ENCODE peak calls at places on chromosomes 11 and 22, in ten cellular contexts. One of them, this sample, is unnamed.

GRCh38 chr11:47179655-47179991 is 2.9 kb upstream of the ARFGAP2 start:
- DNase-seq in epithelial cell of esophagus: peak
- DNase-seq in lower lobe of right lung: no peak
- DNase-seq in CD8-positive, alpha-beta T cell: no peak
- DNase-seq in heart left ventricle: peak
- DNase-seq in IMR-90: peak
- DNase-seq in body of pancreas: no peak
- DNase-seq in cardiac fibroblast: peak
- DNase-seq in AG10803: peak
- DNase-seq in stomach: peak
- DNase-seq in this sample: no peak

GRCh38 chr11:114265084-114265878 is 30.9 kb upstream of the NNMT start:
- DNase-seq in cardiac fibroblast: no peak
- DNase-seq in IMR-90: no peak
- DNase-seq in AG10803: no peak
- DNase-seq in CD8-positive, alpha-beta T cell: no peak
- DNase-seq in heart left ventricle: no peak
- DNase-seq in epithelial cell of esophagus: no peak
- DNase-seq in lower lobe of right lung: no peak
- DNase-seq in body of pancreas: no peak
- DNase-seq in stomach: no peak
- DNase-seq in this sample: no peak

GRCh38 chr11:35418847-35419712 is at the start of gene SLC1A2:
- DNase-seq in heart left ventricle: peak
- DNase-seq in cardiac fibroblast: peak
- DNase-seq in AG10803: peak
- DNase-seq in lower lobe of right lung: peak
- DNase-seq in IMR-90: peak
- DNase-seq in body of pancreas: no peak
- DNase-seq in stomach: no peak
- DNase-seq in epithelial cell of esophagus: peak
- DNase-seq in CD8-positive, alpha-beta T cell: no peak
- DNase-seq in this sample: no peak

GRCh38 chr11:114291381-114291780 is 4.8 kb upstream of the NNMT start:
- DNase-seq in stomach: no peak
- DNase-seq in heart left ventricle: no peak
- DNase-seq in IMR-90: peak
- DNase-seq in body of pancreas: no peak
- DNase-seq in epithelial cell of esophagus: no peak
- DNase-seq in CD8-positive, alpha-beta T cell: no peak
- DNase-seq in cardiac fibroblast: peak
- DNase-seq in lower lobe of right lung: no peak
- DNase-seq in AG10803: peak
- DNase-seq in this sample: no peak

GRCh38 chr11:94758671-94759070 is 9.5 kb upstream of the AMOTL1 start:
- DNase-seq in heart left ventricle: no peak
- DNase-seq in cardiac fibroblast: no peak
- DNase-seq in CD8-positive, alpha-beta T cell: no peak
- DNase-seq in AG10803: no peak
- DNase-seq in stomach: no peak
- DNase-seq in IMR-90: no peak
- DNase-seq in lower lobe of right lung: no peak
- DNase-seq in body of pancreas: no peak
- DNase-seq in epithelial cell of esophagus: no peak
- DNase-seq in this sample: no peak

GRCh38 chr11:61946894-61947293 is 3.3 kb upstream of the BEST1 start:
- DNase-seq in AG10803: no peak
- DNase-seq in IMR-90: no peak
- DNase-seq in CD8-positive, alpha-beta T cell: no peak
- DNase-seq in epithelial cell of esophagus: no peak
- DNase-seq in body of pancreas: no peak
- DNase-seq in lower lobe of right lung: no peak
- DNase-seq in cardiac fibroblast: peak
- DNase-seq in heart left ventricle: no peak
- DNase-seq in stomach: no peak
- DNase-seq in this sample: no peak

GRCh38 chr22:18000441-18001039 is 23.8 kb downstream of the MICAL3 start:
- DNase-seq in heart left ventricle: no peak
- DNase-seq in stomach: no peak
- DNase-seq in body of pancreas: peak
- DNase-seq in lower lobe of right lung: no peak
- DNase-seq in IMR-90: no peak
- DNase-seq in CD8-positive, alpha-beta T cell: no peak
- DNase-seq in cardiac fibroblast: peak
- DNase-seq in AG10803: no peak
- DNase-seq in epithelial cell of esophagus: no peak
- DNase-seq in this sample: no peak

GRCh38 chr11:14764213-14764898 is 120.8 kb downstream of the PDE3B start:
- DNase-seq in body of pancreas: no peak
- DNase-seq in stomach: no peak
- DNase-seq in cardiac fibroblast: peak
- DNase-seq in CD8-positive, alpha-beta T cell: no peak
- DNase-seq in heart left ventricle: no peak
- DNase-seq in lower lobe of right lung: no peak
- DNase-seq in epithelial cell of esophagus: no peak
- DNase-seq in IMR-90: no peak
- DNase-seq in AG10803: no peak
- DNase-seq in this sample: no peak

GRCh38 chr11:105447936-105448702 is 161.8 kb upstream of the GRIA4 start:
- DNase-seq in IMR-90: no peak
- DNase-seq in heart left ventricle: no peak
- DNase-seq in CD8-positive, alpha-beta T cell: no peak
- DNase-seq in cardiac fibroblast: no peak
- DNase-seq in AG10803: no peak
- DNase-seq in body of pancreas: no peak
- DNase-seq in epithelial cell of esophagus: no peak
- DNase-seq in lower lobe of right lung: no peak
- DNase-seq in stomach: no peak
- DNase-seq in this sample: no peak

GRCh38 chr22:28674121-28674563 is 5.5 kb downstream of the TTC28 start:
- DNase-seq in AG10803: peak
- DNase-seq in cardiac fibroblast: peak
- DNase-seq in epithelial cell of esophagus: no peak
- DNase-seq in lower lobe of right lung: no peak
- DNase-seq in CD8-positive, alpha-beta T cell: no peak
- DNase-seq in heart left ventricle: no peak
- DNase-seq in IMR-90: peak
- DNase-seq in stomach: no peak
- DNase-seq in body of pancreas: no peak
- DNase-seq in this sample: no peak

DNA sequence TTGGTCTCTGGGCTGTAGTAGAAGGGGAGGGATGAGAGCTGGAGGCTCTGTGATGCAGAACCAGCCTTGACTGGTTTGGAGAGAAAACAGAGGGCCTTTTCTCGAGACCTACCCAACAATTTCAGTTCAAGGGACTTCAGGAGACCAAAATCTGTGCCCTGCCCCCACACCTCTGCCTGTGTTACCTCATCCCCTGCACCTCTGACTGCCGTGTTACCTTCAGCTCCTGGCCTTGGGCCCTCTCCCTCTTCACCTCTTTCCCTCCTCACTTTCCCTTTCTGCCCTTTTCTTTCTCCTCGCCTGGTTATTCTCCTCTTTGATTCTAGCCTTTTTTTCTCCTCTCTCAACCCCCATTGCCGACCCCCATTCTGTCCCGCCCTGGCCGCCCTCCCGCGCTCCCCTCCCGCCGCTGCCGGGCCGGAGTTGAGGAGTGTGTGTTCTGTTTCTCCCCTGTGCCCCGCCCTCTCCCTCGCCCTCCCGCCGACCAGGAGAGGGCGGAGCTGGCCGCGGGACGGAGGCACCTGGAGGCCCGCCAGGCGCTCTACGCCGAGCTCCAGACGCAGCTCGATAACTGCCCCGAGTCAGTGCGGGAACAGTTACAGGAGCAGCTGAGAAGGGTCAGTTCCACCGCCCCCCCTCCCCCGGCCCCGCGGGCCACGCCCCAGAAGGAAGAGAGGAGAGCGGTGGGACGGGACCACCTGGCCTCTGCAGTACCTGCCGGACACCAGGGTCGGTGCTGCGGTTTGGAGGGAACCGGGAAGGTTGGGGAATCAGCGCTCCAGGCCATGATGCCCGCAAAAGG is 27.2 kb downstream of the PHLDB1 start:
- DNase-seq in CD8-positive, alpha-beta T cell: no peak
- DNase-seq in epithelial cell of esophagus: peak
- DNase-seq in AG10803: peak
- DNase-seq in cardiac fibroblast: peak
- DNase-seq in stomach: peak
- DNase-seq in IMR-90: peak
- DNase-seq in heart left ventricle: peak
- DNase-seq in lower lobe of right lung: peak
- DNase-seq in body of pancreas: peak
- DNase-seq in this sample: peak
- TF ChIP-seq CTCF in CD8-positive, alpha-beta T cell: no peak
- TF ChIP-seq CTCF in epithelial cell of esophagus: peak
- TF ChIP-seq CTCF in AG10803: no peak
- TF ChIP-seq CTCF in cardiac fibroblast: no peak
- TF ChIP-seq CTCF in stomach: peak
- TF ChIP-seq CTCF in IMR-90: no peak
- TF ChIP-seq CTCF in heart left ventricle: no peak
- TF ChIP-seq CTCF in lower lobe of right lung: peak
- TF ChIP-seq CTCF in body of pancreas: peak
- TF ChIP-seq CTCF in this sample: peak

DNA sequence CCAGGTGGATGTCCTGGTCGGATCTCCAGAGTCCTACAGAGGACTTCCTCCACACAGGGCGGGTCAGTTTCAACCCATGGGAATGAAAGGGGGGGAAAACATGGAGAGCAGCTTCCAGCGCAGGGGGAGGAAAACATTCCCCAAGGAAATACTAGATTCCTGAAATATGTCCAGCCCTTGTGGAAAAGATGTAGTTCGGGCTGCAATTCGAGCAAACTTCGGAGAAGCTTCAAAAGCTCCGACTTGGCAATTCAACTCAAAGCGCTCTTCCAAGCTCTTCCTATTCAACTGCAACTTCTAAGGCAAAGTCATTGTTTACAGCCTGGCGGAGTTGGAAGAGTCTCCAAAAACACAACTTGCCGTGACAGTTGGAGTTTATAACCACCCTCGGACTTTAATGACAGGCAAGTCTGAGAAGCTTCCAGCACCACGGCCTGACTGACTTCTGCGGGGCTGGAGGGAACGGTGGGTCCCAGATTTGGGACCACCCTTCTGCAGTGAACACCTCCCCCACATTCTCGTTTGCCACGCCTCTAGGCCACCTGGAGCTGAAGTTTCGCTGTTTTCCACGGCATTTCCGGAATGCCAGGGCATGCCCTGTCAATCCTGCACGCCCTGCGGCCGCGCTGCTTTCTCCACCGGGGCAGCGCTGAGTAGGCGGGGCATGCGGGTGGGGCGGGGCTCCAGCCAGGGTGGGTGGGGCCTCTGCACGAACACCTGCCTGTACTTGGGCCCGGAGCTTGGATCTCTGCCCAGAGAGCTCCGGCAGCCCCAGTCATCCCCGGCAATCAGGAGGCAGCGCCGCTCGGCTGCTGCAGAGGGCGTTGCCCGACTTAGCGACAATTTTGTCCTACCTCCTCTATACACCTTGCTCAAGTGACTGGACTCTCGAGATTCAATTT is 49.0 kb upstream of the BIRC3 start:
- DNase-seq in lower lobe of right lung: peak
- DNase-seq in body of pancreas: peak
- DNase-seq in CD8-positive, alpha-beta T cell: peak
- DNase-seq in cardiac fibroblast: peak
- DNase-seq in IMR-90: peak
- DNase-seq in heart left ventricle: peak
- DNase-seq in AG10803: peak
- DNase-seq in stomach: peak
- DNase-seq in epithelial cell of esophagus: peak
- DNase-seq in this sample: peak
- H3K4me3 ChIP-seq in lower lobe of right lung: peak
- H3K4me3 ChIP-seq in body of pancreas: no peak
- H3K4me3 ChIP-seq in CD8-positive, alpha-beta T cell: peak
- H3K4me3 ChIP-seq in cardiac fibroblast: peak
- H3K4me3 ChIP-seq in IMR-90: peak
- H3K4me3 ChIP-seq in heart left ventricle: peak
- H3K4me3 ChIP-seq in AG10803: peak
- H3K4me3 ChIP-seq in stomach: peak
- H3K4me3 ChIP-seq in epithelial cell of esophagus: peak
- H3K4me3 ChIP-seq in this sample: peak

DNA sequence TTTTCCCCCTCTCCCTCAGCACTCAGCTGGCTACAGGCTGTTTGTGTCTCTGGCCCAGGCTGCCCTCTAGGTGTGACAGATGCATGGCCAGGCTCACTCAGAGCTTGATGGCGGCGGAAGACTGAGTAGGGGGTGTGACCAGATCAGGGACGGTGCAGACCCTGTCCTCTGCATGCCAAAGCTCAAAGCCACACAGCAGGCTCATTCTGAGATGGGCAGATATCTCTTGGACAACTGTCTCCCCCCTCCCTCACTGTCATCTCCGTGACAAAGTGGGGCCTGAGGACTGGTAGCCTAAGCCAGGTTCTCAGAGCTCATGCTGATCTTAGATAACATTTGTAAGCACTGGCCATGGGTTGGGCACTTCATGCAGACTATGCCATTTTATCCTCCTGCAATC is 231.3 kb downstream of the DSCAML1 start:
- DNase-seq in epithelial cell of esophagus: no peak
- DNase-seq in stomach: no peak
- DNase-seq in IMR-90: no peak
- DNase-seq in heart left ventricle: no peak
- DNase-seq in CD8-positive, alpha-beta T cell: no peak
- DNase-seq in cardiac fibroblast: no peak
- DNase-seq in lower lobe of right lung: no peak
- DNase-seq in AG10803: no peak
- DNase-seq in body of pancreas: no peak
- DNase-seq in this sample: no peak
- TF ChIP-seq CTCF in epithelial cell of esophagus: no peak
- TF ChIP-seq CTCF in stomach: no peak
- TF ChIP-seq CTCF in IMR-90: no peak
- TF ChIP-seq CTCF in heart left ventricle: no peak
- TF ChIP-seq CTCF in CD8-positive, alpha-beta T cell: no peak
- TF ChIP-seq CTCF in cardiac fibroblast: no peak
- TF ChIP-seq CTCF in lower lobe of right lung: no peak
- TF ChIP-seq CTCF in AG10803: no peak
- TF ChIP-seq CTCF in body of pancreas: no peak
- TF ChIP-seq CTCF in this sample: no peak

DNA sequence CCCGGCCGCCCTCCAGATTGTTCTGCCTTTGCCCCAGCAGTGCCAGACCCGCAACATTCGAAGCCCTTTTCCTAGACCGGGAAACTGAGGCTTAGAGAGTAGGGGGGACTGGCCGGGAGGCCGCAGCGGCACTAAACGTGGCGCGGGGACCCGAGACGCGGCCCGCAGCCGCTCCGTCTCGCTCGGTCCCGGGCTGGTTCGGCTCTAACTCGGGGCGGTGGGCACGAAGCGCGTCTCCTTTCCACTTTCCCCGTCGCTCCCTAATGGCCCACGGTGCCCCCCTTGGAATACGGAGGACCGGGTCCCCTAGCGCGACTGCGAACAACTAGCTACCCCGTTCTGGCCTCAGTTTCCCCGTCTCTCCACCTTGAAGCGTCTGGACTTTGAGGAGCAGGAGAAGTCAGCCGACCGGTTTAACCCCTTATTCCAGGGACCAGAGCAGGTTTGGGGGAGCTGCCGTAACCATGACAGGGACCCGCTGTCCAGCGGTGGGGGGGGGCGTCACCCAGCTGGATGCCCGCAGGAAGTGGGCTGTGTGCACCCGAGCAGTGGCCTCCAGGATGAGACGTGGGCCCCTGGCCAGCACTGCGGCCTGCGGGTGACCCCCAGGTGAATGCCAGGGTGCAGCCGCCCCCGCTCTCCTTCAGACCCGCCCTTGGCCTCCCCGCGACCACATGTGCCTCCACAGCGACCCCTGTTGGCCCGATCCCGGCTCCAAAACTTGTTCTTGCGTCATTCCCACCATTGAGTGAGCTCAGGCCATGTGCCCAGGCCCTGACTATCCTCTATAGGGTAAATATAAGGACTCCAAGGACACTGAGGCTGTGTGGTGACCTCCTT is 1.1 kb downstream of the CDC42EP1 start:
- DNase-seq in lower lobe of right lung: peak
- DNase-seq in body of pancreas: peak
- DNase-seq in IMR-90: peak
- DNase-seq in AG10803: peak
- DNase-seq in stomach: peak
- DNase-seq in heart left ventricle: peak
- DNase-seq in CD8-positive, alpha-beta T cell: peak
- DNase-seq in epithelial cell of esophagus: peak
- DNase-seq in cardiac fibroblast: peak
- DNase-seq in this sample: peak
- H3K4me3 ChIP-seq in lower lobe of right lung: peak
- H3K4me3 ChIP-seq in body of pancreas: peak
- H3K4me3 ChIP-seq in IMR-90: peak
- H3K4me3 ChIP-seq in AG10803: peak
- H3K4me3 ChIP-seq in stomach: peak
- H3K4me3 ChIP-seq in heart left ventricle: peak
- H3K4me3 ChIP-seq in CD8-positive, alpha-beta T cell: peak
- H3K4me3 ChIP-seq in epithelial cell of esophagus: peak
- H3K4me3 ChIP-seq in cardiac fibroblast: peak
- H3K4me3 ChIP-seq in this sample: peak